ENCODE peak calls at places on chromosome 3, in five cellular contexts. One of them, this sample, is unnamed.

GRCh38 chr3:193780810-193781472 is 187.9 kb downstream of the OPA1 start:
- DNase-seq in globus pallidus: peak
- DNase-seq in NCI-H345: peak
- DNase-seq in iris pigment epithelial cell: peak
- DNase-seq in caudate nucleus: peak
- DNase-seq in this sample: peak

GRCh38 chr3:143306419-143306818 is 186.8 kb downstream of the CHST2 start:
- DNase-seq in globus pallidus: no peak
- DNase-seq in NCI-H345: no peak
- DNase-seq in iris pigment epithelial cell: peak
- DNase-seq in caudate nucleus: no peak
- DNase-seq in this sample: no peak

GRCh38 chr3:112132975-112133448 is at the start of gene GCSAM:
- DNase-seq in globus pallidus: peak
- DNase-seq in NCI-H345: no peak
- DNase-seq in iris pigment epithelial cell: no peak
- DNase-seq in caudate nucleus: no peak
- DNase-seq in this sample: peak

GRCh38 chr3:128875556-128876120 is 3.8 kb upstream of the ACAD9 start:
- DNase-seq in globus pallidus: peak
- DNase-seq in NCI-H345: no peak
- DNase-seq in iris pigment epithelial cell: no peak
- DNase-seq in caudate nucleus: no peak
- DNase-seq in this sample: peak

GRCh38 chr3:135311699-135312098 is 516.6 kb downstream of the EPHB1 start:
- DNase-seq in globus pallidus: no peak
- DNase-seq in NCI-H345: peak
- DNase-seq in iris pigment epithelial cell: no peak
- DNase-seq in caudate nucleus: no peak
- DNase-seq in this sample: no peak

GRCh38 chr3:180755553-180755952 is 76.3 kb upstream of the CCDC39 start:
- DNase-seq in globus pallidus: no peak
- DNase-seq in NCI-H345: no peak
- DNase-seq in iris pigment epithelial cell: no peak
- DNase-seq in caudate nucleus: no peak
- DNase-seq in this sample: no peak

GRCh38 chr3:34483290-34483887 is 685.0 kb downstream of the PDCD6IP start:
- DNase-seq in globus pallidus: no peak
- DNase-seq in NCI-H345: no peak
- DNase-seq in iris pigment epithelial cell: no peak
- DNase-seq in caudate nucleus: no peak
- DNase-seq in this sample: no peak

GRCh38 chr3:172106989-172107388 is 67.6 kb downstream of the FNDC3B start:
- DNase-seq in globus pallidus: peak
- DNase-seq in NCI-H345: no peak
- DNase-seq in iris pigment epithelial cell: no peak
- DNase-seq in caudate nucleus: no peak
- DNase-seq in this sample: no peak

GRCh38 chr3:48130321-48130881 is 57.8 kb downstream of the CDC25A start:
- DNase-seq in globus pallidus: peak
- DNase-seq in NCI-H345: no peak
- DNase-seq in iris pigment epithelial cell: peak
- DNase-seq in caudate nucleus: peak
- DNase-seq in this sample: no peak

GRCh38 chr3:53650424-53650823 is 156.0 kb downstream of the CACNA1D start:
- DNase-seq in globus pallidus: no peak
- DNase-seq in NCI-H345: no peak
- DNase-seq in iris pigment epithelial cell: no peak
- DNase-seq in caudate nucleus: no peak
- DNase-seq in this sample: no peak

GRCh38 chr3:168914662-168915061 is 748.9 kb downstream of the MECOM start:
- DNase-seq in globus pallidus: no peak
- DNase-seq in NCI-H345: no peak
- DNase-seq in iris pigment epithelial cell: peak
- DNase-seq in caudate nucleus: no peak
- DNase-seq in this sample: no peak

GRCh38 chr3:186790261-186790981 is 7.0 kb downstream of the EIF4A2 start:
- DNase-seq in globus pallidus: no peak
- DNase-seq in NCI-H345: no peak
- DNase-seq in iris pigment epithelial cell: peak
- DNase-seq in caudate nucleus: no peak
- DNase-seq in this sample: no peak

GRCh38 chr3:139202226-139202958 is 141.4 kb upstream of the MRPS22 start:
- DNase-seq in globus pallidus: peak
- DNase-seq in NCI-H345: peak
- DNase-seq in iris pigment epithelial cell: peak
- DNase-seq in caudate nucleus: peak
- DNase-seq in this sample: peak

GRCh38 chr3:134794950-134795775 is at the start of gene EPHB1:
- DNase-seq in globus pallidus: peak
- DNase-seq in NCI-H345: peak
- DNase-seq in iris pigment epithelial cell: peak
- DNase-seq in caudate nucleus: peak
- DNase-seq in this sample: peak

GRCh38 chr3:108184824-108185223 is 37.4 kb downstream of the IFT57 start:
- DNase-seq in globus pallidus: no peak
- DNase-seq in NCI-H345: no peak
- DNase-seq in iris pigment epithelial cell: no peak
- DNase-seq in caudate nucleus: no peak
- DNase-seq in this sample: no peak

GRCh38 chr3:84965141-84965540 is 6.4 kb downstream of the CADM2 start:
- DNase-seq in globus pallidus: peak
- DNase-seq in NCI-H345: peak
- DNase-seq in iris pigment epithelial cell: peak
- DNase-seq in caudate nucleus: no peak
- DNase-seq in this sample: peak

GRCh38 chr3:189108032-189108431 is 63.7 kb upstream of the TPRG1 start:
- DNase-seq in globus pallidus: no peak
- DNase-seq in NCI-H345: no peak
- DNase-seq in iris pigment epithelial cell: no peak
- DNase-seq in caudate nucleus: no peak
- DNase-seq in this sample: no peak

GRCh38 chr3:188262913-188263683 is 109.1 kb downstream of the LPP start:
- DNase-seq in globus pallidus: peak
- DNase-seq in NCI-H345: no peak
- DNase-seq in iris pigment epithelial cell: peak
- DNase-seq in caudate nucleus: no peak
- DNase-seq in this sample: no peak

GRCh38 chr3:117553461-117553860 is 843.9 kb downstream of the TUSC7 start:
- DNase-seq in globus pallidus: no peak
- DNase-seq in NCI-H345: no peak
- DNase-seq in iris pigment epithelial cell: peak
- DNase-seq in caudate nucleus: no peak
- DNase-seq in this sample: no peak

GRCh38 chr3:189961525-189962161 is 159.1 kb downstream of the P3H2 start:
- DNase-seq in globus pallidus: peak
- DNase-seq in NCI-H345: peak
- DNase-seq in iris pigment epithelial cell: peak
- DNase-seq in caudate nucleus: peak
- DNase-seq in this sample: peak

GRCh38 chr3:48661501-48662139 is 1.1 kb downstream of the CELSR3 start:
- DNase-seq in globus pallidus: peak
- DNase-seq in NCI-H345: no peak
- DNase-seq in iris pigment epithelial cell: peak
- DNase-seq in caudate nucleus: peak
- DNase-seq in this sample: no peak

GRCh38 chr3:112689385-112689784 is 48.4 kb upstream of the CCDC80 start:
- DNase-seq in globus pallidus: no peak
- DNase-seq in NCI-H345: no peak
- DNase-seq in iris pigment epithelial cell: no peak
- DNase-seq in caudate nucleus: no peak
- DNase-seq in this sample: no peak

GRCh38 chr3:9915252-9916141 is 1.4 kb upstream of the IL17RC start:
- DNase-seq in globus pallidus: peak
- DNase-seq in NCI-H345: peak
- DNase-seq in iris pigment epithelial cell: peak
- DNase-seq in caudate nucleus: peak
- DNase-seq in this sample: no peak

GRCh38 chr3:24344784-24345439 is 149.7 kb downstream of the THRB start:
- DNase-seq in globus pallidus: peak
- DNase-seq in NCI-H345: no peak
- DNase-seq in iris pigment epithelial cell: peak
- DNase-seq in caudate nucleus: no peak
- DNase-seq in this sample: no peak

GRCh38 chr3:136818191-136818850 is 605 bp upstream of the SLC35G2 start:
- DNase-seq in globus pallidus: no peak
- DNase-seq in NCI-H345: no peak
- DNase-seq in iris pigment epithelial cell: peak
- DNase-seq in caudate nucleus: no peak
- DNase-seq in this sample: peak

GRCh38 chr3:48399387-48400172 is 27.6 kb downstream of the FBXW12 start:
- DNase-seq in globus pallidus: no peak
- DNase-seq in NCI-H345: peak
- DNase-seq in iris pigment epithelial cell: no peak
- DNase-seq in caudate nucleus: no peak
- DNase-seq in this sample: no peak

GRCh38 chr3:156668073-156668763 is 6.2 kb upstream of the TIPARP start:
- DNase-seq in globus pallidus: no peak
- DNase-seq in NCI-H345: no peak
- DNase-seq in iris pigment epithelial cell: peak
- DNase-seq in caudate nucleus: no peak
- DNase-seq in this sample: peak

GRCh38 chr3:50340404-50341329 is at the start of gene RASSF1:
- DNase-seq in globus pallidus: no peak
- DNase-seq in NCI-H345: no peak
- DNase-seq in iris pigment epithelial cell: peak
- DNase-seq in caudate nucleus: no peak
- DNase-seq in this sample: no peak

GRCh38 chr3:193981534-193981933 is 154.4 kb upstream of the HES1 start:
- DNase-seq in globus pallidus: no peak
- DNase-seq in NCI-H345: no peak
- DNase-seq in iris pigment epithelial cell: no peak
- DNase-seq in caudate nucleus: no peak
- DNase-seq in this sample: no peak

GRCh38 chr3:79534732-79535131 is 233.1 kb downstream of the ROBO1 start:
- DNase-seq in globus pallidus: no peak
- DNase-seq in NCI-H345: no peak
- DNase-seq in iris pigment epithelial cell: peak
- DNase-seq in caudate nucleus: no peak
- DNase-seq in this sample: no peak

GRCh38 chr3:156750874-156751245 is 75.3 kb upstream of the LEKR1 start:
- DNase-seq in globus pallidus: no peak
- DNase-seq in NCI-H345: no peak
- DNase-seq in iris pigment epithelial cell: peak
- DNase-seq in caudate nucleus: no peak
- DNase-seq in this sample: no peak

GRCh38 chr3:33401781-33402180 is 38.4 kb downstream of the UBP1 start:
- DNase-seq in globus pallidus: no peak
- DNase-seq in NCI-H345: no peak
- DNase-seq in iris pigment epithelial cell: peak
- DNase-seq in caudate nucleus: no peak
- DNase-seq in this sample: no peak

GRCh38 chr3:57951106-57951882 is 56.9 kb upstream of the FLNB start:
- DNase-seq in globus pallidus: peak
- DNase-seq in NCI-H345: no peak
- DNase-seq in iris pigment epithelial cell: peak
- DNase-seq in caudate nucleus: peak
- DNase-seq in this sample: no peak

GRCh38 chr3:180973543-180973942 is 16.0 kb downstream of the DNAJC19 start:
- DNase-seq in globus pallidus: no peak
- DNase-seq in NCI-H345: no peak
- DNase-seq in iris pigment epithelial cell: no peak
- DNase-seq in caudate nucleus: no peak
- DNase-seq in this sample: no peak

GRCh38 chr3:197578376-197578775 is 22.6 kb upstream of the BDH1 start:
- DNase-seq in globus pallidus: no peak
- DNase-seq in NCI-H345: no peak
- DNase-seq in iris pigment epithelial cell: no peak
- DNase-seq in caudate nucleus: no peak
- DNase-seq in this sample: no peak

This sample was measured in NCI-H526.